ENCODE peak calls at places on chromosomes 2 and 18, in nine cellular contexts. S is NCI-H146, P is bronchial epithelial cell, E is T-helper 2 cell, Z is kidney, A is HT-29, R is type B pancreatic cell, H is posterior vena cava, M is fibroblast of the aortic adventitia. N is an unnamed sample.

GRCh38 chr2:239268082-239268481 is 132.7 kb downstream of the HDAC4 start:
- DNase-seq in S (no peak), P (no peak), E (no peak), Z (peak), A (peak), R (no peak), H (peak), M (no peak), N (peak)

GRCh38 chr2:140311905-140312304 is 1531.7 kb upstream of the NXPH2 start:
- DNase-seq in S (no peak), P (no peak), E (no peak), Z (no peak), A (no peak), R (no peak), H (no peak), M (no peak), N (no peak)

GRCh38 chr2:200156140-200156858 is 150.2 kb upstream of the SPATS2L start:
- DNase-seq in S (no peak), P (peak), E (no peak), Z (no peak), A (peak), R (no peak), H (no peak), M (peak), N (no peak)

GRCh38 chr2:102672124-102672786 is 52.9 kb downstream of the SLC9A2 start:
- DNase-seq in S (no peak), P (no peak), E (no peak), Z (no peak), A (no peak), R (no peak), H (no peak), M (no peak), N (no peak)

GRCh38 chr18:8946046-8946838 is 156.3 kb upstream of the NDUFV2 start:
- DNase-seq in S (no peak), P (peak), E (no peak), Z (no peak), A (no peak), R (no peak), H (no peak), M (peak), N (no peak)

GRCh38 chr2:219829968-219830738 is 202.7 kb downstream of the SLC4A3 start:
- DNase-seq in S (no peak), P (no peak), E (no peak), Z (no peak), A (no peak), R (no peak), H (no peak), M (no peak), N (no peak)

GRCh38 chr2:197873293-197873701 is 68.9 kb downstream of the PLCL1 start:
- DNase-seq in S (peak), P (peak), E (no peak), Z (no peak), A (no peak), R (no peak), H (no peak), M (peak), N (no peak)

GRCh38 chr18:52829876-52830390 is 489.9 kb downstream of the DCC start:
- DNase-seq in S (no peak), P (no peak), E (no peak), Z (no peak), A (no peak), R (no peak), H (no peak), M (no peak), N (no peak)

GRCh38 chr18:11009869-11010268 is 139.5 kb downstream of the PIEZO2 start:
- DNase-seq in S (no peak), P (no peak), E (no peak), Z (no peak), A (no peak), R (no peak), H (no peak), M (no peak), N (no peak)

GRCh38 chr2:69450735-69451416 is 13.6 kb upstream of the NFU1 start:
- DNase-seq in S (no peak), P (no peak), E (no peak), Z (no peak), A (no peak), R (no peak), H (no peak), M (no peak), N (no peak)

GRCh38 chr2:50611261-50612020 is 420.5 kb downstream of the NRXN1 start:
- DNase-seq in S (no peak), P (no peak), E (no peak), Z (no peak), A (no peak), R (no peak), H (no peak), M (no peak), N (no peak)

GRCh38 chr2:102439065-102439695 is 16.2 kb downstream of the IL18RAP start:
- DNase-seq in S (no peak), P (peak), E (no peak), Z (no peak), A (no peak), R (no peak), H (no peak), M (peak), N (no peak)

GRCh38 chr2:156473445-156473844 is 37.3 kb downstream of the GPD2 start:
- DNase-seq in S (no peak), P (peak), E (peak), Z (no peak), A (no peak), R (no peak), H (no peak), M (no peak), N (no peak)

GRCh38 chr18:72456802-72457201 is 87.3 kb downstream of the CBLN2 start:
- DNase-seq in S (no peak), P (peak), E (no peak), Z (no peak), A (no peak), R (no peak), H (no peak), M (no peak), N (no peak)